ENCODE peak calls at places on chromosomes 7 and 10, in five cellular contexts. K is naive thymus-derived CD4-positive, alpha-beta T cell; M is MM.1S; O is right atrium auricular region; Y is small intestine. T is an unnamed sample.

GRCh38 chr7:72336382-72336886 is 75.7 kb downstream of the CALN1 start:
- DNase-seq in M (no peak), Y (no peak), K (no peak), O (peak; percentile 16), T (peak; percentile 32)

GRCh38 chr7:156021476-156021875 is 209.2 kb upstream of the SHH start:
- DNase-seq in Y (no peak), O (no peak), M (no peak), K (no peak), T (no peak)

GRCh38 chr7:102222445-102222844 is 64.2 kb upstream of the SH2B2 start:
- DNase-seq in M (no peak), K (no peak), O (no peak), Y (no peak), T (no peak)

GRCh38 chr7:7944619-7945282 is 23.8 kb upstream of the GLCCI1 start:
- DNase-seq in O (no peak), K (peak; percentile 39), Y (peak; percentile 51), M (peak; percentile 97), T (peak; percentile 81)

GRCh38 chr7:116633131-116633988 is 38.6 kb upstream of the MET start:
- DNase-seq in K (no peak), O (no peak), M (no peak), Y (no peak), T (peak; percentile 29)

GRCh38 chr7:6218324-6218723 is 54.1 kb downstream of the CYTH3 start:
- DNase-seq in O (no peak), Y (no peak), M (no peak), K (no peak), T (no peak)

GRCh38 chr10:92801978-92802872 is 46.1 kb upstream of the EXOC6 start:
- DNase-seq in K (no peak), M (no peak), O (no peak), Y (no peak), T (no peak)

GRCh38 chr7:70190266-70190665 is 592.0 kb downstream of the AUTS2 start:
- DNase-seq in K (no peak), M (no peak), O (no peak), Y (no peak), T (no peak)

GRCh38 chr7:155278921-155279320 is 18.8 kb upstream of the INSIG1 start:
- DNase-seq in K (no peak), M (no peak), O (no peak), Y (peak; percentile 35), T (no peak)

GRCh38 chr10:103651783-103652476 is 158.4 kb downstream of the NEURL1 start:
- DNase-seq in Y (peak; percentile 90), K (no peak), M (no peak), O (no peak), T (no peak)

GRCh38 chr10:101238732-101239105 is 9.5 kb upstream of the LBX1 start:
- DNase-seq in Y (no peak), M (no peak), O (no peak), K (no peak), T (no peak)

GRCh38 chr10:60967854-60968484 is 24.0 kb upstream of the RHOBTB1 start:
- DNase-seq in K (no peak), O (no peak), Y (no peak), M (no peak), T (no peak)

GRCh38 chr10:48525113-48525512 is 79.8 kb downstream of the ARHGAP22 start:
- DNase-seq in K (no peak), Y (no peak), O (no peak), M (no peak), T (no peak)

GRCh38 chr7:101562531-101563197 is 66.4 kb downstream of the MYL10 start:
- DNase-seq in K (no peak), O (no peak), M (no peak), Y (no peak), T (no peak)

GRCh38 chr7:78601728-78602127 is 803.2 kb downstream of the PHTF2 start:
- DNase-seq in Y (no peak), O (no peak), M (no peak), K (no peak), T (no peak)

GRCh38 chr10:43683451-43684197 is 34.9 kb upstream of the ZNF32 start:
- DNase-seq in M (peak; percentile 9), O (no peak), K (no peak), Y (no peak), T (no peak)

GRCh38 chr10:131093346-131093745 is 218.2 kb downstream of the TCERG1L start:
- DNase-seq in K (no peak), Y (no peak), M (no peak), O (no peak), T (no peak)

GRCh38 chr7:4934419-4935025 is 24.5 kb downstream of the MMD2 start:
- DNase-seq in K (no peak), O (no peak), M (no peak), Y (no peak), T (no peak)

GRCh38 chr7:105849122-105849855 is 27.1 kb downstream of the ATXN7L1 start:
- DNase-seq in M (peak; percentile 78), K (peak; percentile 60), Y (no peak), O (no peak), T (peak; percentile 10)

GRCh38 chr7:22588396-22588795 is 88.4 kb upstream of the STEAP1B start:
- DNase-seq in O (no peak), M (no peak), Y (no peak), K (no peak), T (no peak)

GRCh38 chr10:87753995-87754866 is 63.8 kb downstream of the ATAD1 start:
- DNase-seq in M (no peak), K (no peak), Y (no peak), O (no peak), T (no peak)

GRCh38 chr7:32259917-32260596 is 189.8 kb upstream of the PDE1C start:
- DNase-seq in M (no peak), K (no peak), Y (no peak), O (no peak), T (peak; percentile 76)

GRCh38 chr7:44378744-44379143 is 53.4 kb upstream of the CAMK2B start:
- DNase-seq in M (no peak), K (no peak), Y (no peak), O (no peak), T (no peak)

GRCh38 chr10:48400129-48400849 is 93.8 kb downstream of the MAPK8 start:
- DNase-seq in Y (no peak), M (no peak), K (no peak), O (no peak), T (no peak)

GRCh38 chr7:141161959-141162547 is 88.2 kb downstream of the TMEM178B start:
- DNase-seq in M (no peak), K (no peak), O (no peak), Y (no peak), T (no peak)

GRCh38 chr10:86486856-86487255 is 34.7 kb downstream of the WAPL start:
- DNase-seq in M (peak; percentile 71), Y (no peak), O (no peak), K (no peak), T (no peak)

GRCh38 chr7:1538544-1539345 is 8.2 kb downstream of the MAFK start:
- DNase-seq in Y (no peak), M (no peak), O (no peak), K (no peak), T (no peak)

DNA sequence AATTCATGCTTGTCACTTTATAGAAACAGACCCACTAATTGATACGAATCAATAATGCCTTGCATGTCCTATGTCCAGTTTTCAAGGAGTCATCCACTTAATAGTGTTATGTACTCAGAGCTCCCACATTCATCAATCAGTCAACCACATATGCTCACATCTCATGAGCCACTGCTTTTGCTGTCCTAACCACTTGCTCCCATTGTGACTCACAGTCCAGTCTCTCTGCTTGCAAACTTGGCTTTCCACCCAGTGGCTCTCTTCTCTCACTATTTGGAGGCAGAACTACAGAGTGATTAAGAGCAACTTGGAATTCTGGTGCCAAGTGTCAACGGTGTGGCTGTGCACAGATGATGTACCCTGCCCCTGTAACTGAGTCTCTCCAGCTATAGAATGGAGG is 166.0 kb downstream of the SNX13 start:
- DNase-seq in K (no peak), O (no peak), Y (no peak), M (no peak), T (no peak)
- H3K27me3 ChIP-seq in K (no peaks in the 10 kb centered on the region), O (no peaks in the 10 kb centered on the region), Y (no peaks in the 10 kb centered on the region), M (no peaks in the 10 kb centered on the region), T (no peaks in the 10 kb centered on the region)

DNA sequence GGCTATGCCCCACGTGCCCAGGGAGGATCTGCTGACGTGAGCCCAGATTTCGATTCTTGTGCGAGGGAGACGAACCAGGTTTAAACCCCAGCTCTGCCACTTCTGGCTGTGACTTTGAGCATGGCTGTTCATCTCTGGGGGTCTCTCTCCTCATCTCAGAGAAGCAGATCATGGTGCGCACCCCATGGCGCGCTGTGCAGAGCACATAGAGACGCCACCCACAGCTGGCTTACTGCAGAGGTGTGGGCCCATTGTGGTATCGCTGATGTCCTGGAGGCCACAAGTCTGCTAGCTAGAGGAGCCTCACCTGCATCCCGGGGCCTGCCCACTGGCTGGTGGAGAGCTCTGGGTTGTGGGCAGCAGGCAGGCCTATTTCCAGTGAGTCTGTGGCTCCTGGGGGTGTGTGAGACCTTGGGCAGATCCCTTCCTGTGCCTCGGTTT is 140.5 kb downstream of the LHPP start:
- DNase-seq in O (no peak), Y (no peak), M (no peak), K (no peak), T (no peak)
- H3K4me3 ChIP-seq in O (no peak overlapping the region), Y (no peak overlapping the region), M (no peak overlapping the region), K (no peak overlapping the region), T (no peak overlapping the region)

DNA sequence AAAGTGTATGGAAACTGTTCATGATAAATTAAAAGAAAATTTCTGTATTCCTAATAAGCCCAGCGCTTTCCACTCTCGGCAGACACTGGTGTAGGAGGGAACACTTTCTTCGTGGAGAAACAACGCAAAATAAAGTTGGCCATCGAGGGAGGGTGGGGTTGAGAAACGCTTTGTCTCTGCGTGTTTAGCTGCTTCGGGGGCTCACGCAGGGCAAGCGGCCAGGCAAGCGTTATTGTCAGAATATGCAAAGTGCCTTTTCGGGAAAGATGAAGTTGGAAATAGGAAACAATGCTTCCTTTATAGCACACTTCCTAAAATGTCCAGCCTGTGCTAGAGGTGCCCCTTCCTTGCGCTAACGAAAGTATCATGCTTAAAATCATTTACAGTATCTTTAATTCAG is 1.9 kb upstream of the EBF3 start:
- DNase-seq in Y (no peak), O (no peak), K (no peak), M (no peak), T (no peak)
- H3K27me3 ChIP-seq in Y (peaks cover 68% of the 10 kb centered on the region), O (peaks cover 42% of the 10 kb centered on the region), K (peaks cover 48% of the 10 kb centered on the region), M (no peaks in the 10 kb centered on the region), T (no peaks in the 10 kb centered on the region)

DNA sequence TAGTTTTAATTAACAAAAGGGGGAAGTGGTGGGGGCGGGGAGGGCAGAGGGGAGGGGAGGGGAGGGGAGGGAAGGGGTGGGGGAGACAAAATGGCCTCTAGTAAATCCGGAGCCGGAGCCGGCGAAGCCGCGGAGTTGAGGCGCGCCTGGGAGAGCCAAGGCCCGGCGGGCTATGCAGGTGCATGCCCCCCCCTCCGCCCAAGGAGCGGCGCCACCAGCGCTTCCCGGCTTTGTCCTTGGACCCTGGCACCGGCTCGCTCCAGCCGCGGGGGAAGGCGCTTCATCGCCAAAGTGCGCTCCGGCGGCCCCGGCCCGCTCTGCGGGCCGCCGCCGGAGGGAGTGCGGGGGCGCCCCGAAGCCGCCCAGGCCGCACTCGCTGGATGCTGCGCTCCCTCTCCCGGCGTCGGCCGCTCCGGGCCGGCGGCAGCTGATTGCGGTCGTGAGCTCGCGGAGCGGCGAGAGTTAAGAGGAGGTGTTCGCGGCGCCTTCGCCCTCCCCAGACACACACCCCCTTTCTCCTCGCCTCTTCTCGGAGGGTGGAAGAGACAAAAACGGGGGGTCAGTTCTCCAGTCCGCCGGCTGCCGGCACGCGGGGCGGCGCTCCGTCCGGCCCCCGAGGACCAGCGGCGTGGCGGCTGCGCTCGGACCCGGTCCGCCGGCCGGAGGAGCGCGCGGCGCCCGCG is at the start of gene LRRC4:
- DNase-seq in M (no peak), Y (peak; percentile 53), O (no peak), K (peak; percentile 15), T (peak; percentile 60)
- H3K4me3 ChIP-seq in M (no peak within 1 kb of the TSS), Y (peak within 1 kb of the TSS; percentile 43), O (peak within 1 kb of the TSS; percentile 66), K (peak within 1 kb of the TSS; percentile 61), T (peak within 1 kb of the TSS; percentile 36)